ENCODE peak calls at places on chromosomes 5 and 9, in four cellular contexts. One of them, this sample, is unnamed.

GRCh38 chr5:54860321-54860720 is 125.1 kb downstream of the ESM1 start:
- DNase-seq in A549: no peak
- DNase-seq in H1: no peak
- DNase-seq in HepG2: no peak
- DNase-seq in this sample: no peak

GRCh38 chr5:77770293-77771005 is 5.7 kb downstream of the TBCA start:
- DNase-seq in A549: no peak
- DNase-seq in H1: no peak
- DNase-seq in HepG2: no peak
- DNase-seq in this sample: no peak

GRCh38 chr9:127898433-127899199 is 787 bp downstream of the ST6GALNAC6 start:
- DNase-seq in A549: no peak
- DNase-seq in H1: no peak
- DNase-seq in HepG2: peak; percentile 50
- DNase-seq in this sample: peak; percentile 65

GRCh38 chr9:95435074-95435728 is 81.6 kb downstream of the PTCH1 start:
- DNase-seq in A549: no peak
- DNase-seq in H1: no peak
- DNase-seq in HepG2: no peak
- DNase-seq in this sample: peak; percentile 56

GRCh38 chr5:9468070-9468388 is 77.8 kb downstream of the SEMA5A start:
- DNase-seq in A549: no peak
- DNase-seq in H1: no peak
- DNase-seq in HepG2: no peak
- DNase-seq in this sample: no peak

GRCh38 chr5:107444327-107444726 is 226.4 kb downstream of the EFNA5 start:
- DNase-seq in A549: no peak
- DNase-seq in H1: no peak
- DNase-seq in HepG2: no peak
- DNase-seq in this sample: no peak

GRCh38 chr9:93017621-93018020 is 40.9 kb upstream of the SUSD3 start:
- DNase-seq in A549: no peak
- DNase-seq in H1: no peak
- DNase-seq in HepG2: no peak
- DNase-seq in this sample: no peak

GRCh38 chr9:33133186-33133585 is 34.0 kb downstream of the B4GALT1 start:
- DNase-seq in A549: no peak
- DNase-seq in H1: no peak
- DNase-seq in HepG2: no peak
- DNase-seq in this sample: no peak

GRCh38 chr9:95185931-95186330 is 131.6 kb downstream of the FANCC start:
- DNase-seq in A549: no peak
- DNase-seq in H1: no peak
- DNase-seq in HepG2: no peak
- DNase-seq in this sample: no peak

GRCh38 chr5:77869115-77869798 is 93.1 kb upstream of the TBCA start:
- DNase-seq in A549: no peak
- DNase-seq in H1: no peak
- DNase-seq in HepG2: no peak
- DNase-seq in this sample: no peak

GRCh38 chr9:77017505-77017894 is 2.0 kb upstream of the FOXB2 start:
- DNase-seq in A549: no peak
- DNase-seq in H1: no peak
- DNase-seq in HepG2: no peak
- DNase-seq in this sample: no peak

GRCh38 chr9:100350188-100350587 is 2.6 kb downstream of the TEX10 start:
- DNase-seq in A549: no peak
- DNase-seq in H1: no peak
- DNase-seq in HepG2: no peak
- DNase-seq in this sample: peak; percentile 24

GRCh38 chr9:132773093-132773492 is 102.8 kb downstream of the GTF3C4 start:
- DNase-seq in A549: no peak
- DNase-seq in H1: no peak
- DNase-seq in HepG2: no peak
- DNase-seq in this sample: no peak

GRCh38 chr9:79189511-79189924 is 382.2 kb upstream of the TLE4 start:
- DNase-seq in A549: no peak
- DNase-seq in H1: no peak
- DNase-seq in HepG2: no peak
- DNase-seq in this sample: no peak

GRCh38 chr9:5186416-5187169 is 1.2 kb upstream of the INSL6 start:
- DNase-seq in A549: peak; percentile 65
- DNase-seq in H1: peak; percentile 25
- DNase-seq in HepG2: peak; percentile 56
- DNase-seq in this sample: peak; percentile 35

GRCh38 chr5:87390075-87390474 is 22.7 kb downstream of the CCNH start:
- DNase-seq in A549: no peak
- DNase-seq in H1: no peak
- DNase-seq in HepG2: no peak
- DNase-seq in this sample: no peak

GRCh38 chr5:150017606-150018005 is 17.1 kb downstream of the HMGXB3 start:
- DNase-seq in A549: no peak
- DNase-seq in H1: no peak
- DNase-seq in HepG2: no peak
- DNase-seq in this sample: no peak

DNA sequence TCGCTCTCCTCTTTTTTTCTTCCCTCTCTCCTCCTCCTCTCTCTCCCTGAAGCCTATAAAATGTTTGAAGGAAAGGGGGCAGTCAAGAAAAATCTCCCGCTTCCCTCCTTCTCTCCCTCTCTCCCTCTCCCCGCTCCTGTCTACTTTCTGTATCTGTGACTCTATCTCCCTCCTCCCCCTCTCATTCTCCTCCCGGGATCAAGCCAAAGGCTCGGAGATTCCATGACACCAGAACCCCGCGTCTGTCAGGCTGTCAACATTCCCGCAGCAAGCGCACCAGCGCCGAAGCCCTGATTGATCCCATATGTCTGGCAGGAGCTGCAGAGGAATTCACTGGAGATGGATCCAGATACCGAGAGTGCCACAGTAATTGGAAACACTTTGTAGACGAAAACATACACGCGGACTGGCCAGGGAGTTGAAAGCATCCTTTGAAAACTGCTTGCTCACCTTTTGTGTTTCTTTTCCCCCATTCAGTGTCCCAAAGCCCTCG is 268 bp upstream of the SVEP1 start:
- DNase-seq in A549: peak; percentile 16
- DNase-seq in H1: no peak
- DNase-seq in HepG2: no peak
- DNase-seq in this sample: no peak
- TF ChIP-seq RNF2 in A549: no peak
- TF ChIP-seq RNF2 in H1: no peak
- TF ChIP-seq RNF2 in HepG2: no peak
- TF ChIP-seq RNF2 in this sample: no peak

GRCh38 chr5:143447983-143448382 is 44.5 kb upstream of the NR3C1 start:
- DNase-seq in A549: no peak
- DNase-seq in H1: no peak
- DNase-seq in HepG2: no peak
- DNase-seq in this sample: no peak

GRCh38 chr5:143445726-143446125 is 42.2 kb upstream of the NR3C1 start:
- DNase-seq in A549: no peak
- DNase-seq in H1: no peak
- DNase-seq in HepG2: no peak
- DNase-seq in this sample: no peak

GRCh38 chr5:143446535-143447226 is 43.2 kb upstream of the NR3C1 start:
- DNase-seq in A549: no peak
- DNase-seq in H1: no peak
- DNase-seq in HepG2: no peak
- DNase-seq in this sample: no peak

GRCh38 chr5:143449772-143450171 is 46.3 kb upstream of the NR3C1 start:
- DNase-seq in A549: no peak
- DNase-seq in H1: no peak
- DNase-seq in HepG2: no peak
- DNase-seq in this sample: no peak

DNA sequence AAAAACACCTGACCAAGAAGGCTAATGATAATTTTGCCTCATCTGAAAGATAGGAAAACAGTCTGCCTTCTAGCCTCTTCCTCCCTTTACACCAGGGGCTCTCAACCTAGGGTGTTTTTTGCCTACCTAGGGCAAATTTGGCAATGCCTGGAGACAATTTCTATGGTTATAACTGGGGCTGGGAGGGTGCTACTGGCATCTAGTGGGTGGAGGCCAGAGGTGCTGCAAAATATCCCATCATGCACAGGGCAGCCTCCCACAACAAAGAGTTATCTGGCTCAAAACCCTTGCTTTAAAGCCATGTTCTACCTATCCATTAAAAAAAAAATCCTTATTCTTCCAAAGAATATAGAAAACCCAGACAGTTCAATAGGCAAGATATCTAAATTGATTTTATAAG is 45.0 kb upstream of the NR3C1 start:
- DNase-seq in A549: no peak
- DNase-seq in H1: no peak
- DNase-seq in HepG2: no peak
- DNase-seq in this sample: no peak
- TF ChIP-seq RNF2 in A549: no peak
- TF ChIP-seq RNF2 in H1: no peak
- TF ChIP-seq RNF2 in HepG2: no peak
- TF ChIP-seq RNF2 in this sample: no peak

GRCh38 chr9:2060425-2060824 is 45.3 kb downstream of the SMARCA2 start:
- DNase-seq in A549: no peak
- DNase-seq in H1: no peak
- DNase-seq in HepG2: no peak
- DNase-seq in this sample: no peak
- TF ChIP-seq RNF2 in A549: no peak
- TF ChIP-seq RNF2 in H1: no peak
- TF ChIP-seq RNF2 in HepG2: no peak
- TF ChIP-seq RNF2 in this sample: no peak

DNA sequence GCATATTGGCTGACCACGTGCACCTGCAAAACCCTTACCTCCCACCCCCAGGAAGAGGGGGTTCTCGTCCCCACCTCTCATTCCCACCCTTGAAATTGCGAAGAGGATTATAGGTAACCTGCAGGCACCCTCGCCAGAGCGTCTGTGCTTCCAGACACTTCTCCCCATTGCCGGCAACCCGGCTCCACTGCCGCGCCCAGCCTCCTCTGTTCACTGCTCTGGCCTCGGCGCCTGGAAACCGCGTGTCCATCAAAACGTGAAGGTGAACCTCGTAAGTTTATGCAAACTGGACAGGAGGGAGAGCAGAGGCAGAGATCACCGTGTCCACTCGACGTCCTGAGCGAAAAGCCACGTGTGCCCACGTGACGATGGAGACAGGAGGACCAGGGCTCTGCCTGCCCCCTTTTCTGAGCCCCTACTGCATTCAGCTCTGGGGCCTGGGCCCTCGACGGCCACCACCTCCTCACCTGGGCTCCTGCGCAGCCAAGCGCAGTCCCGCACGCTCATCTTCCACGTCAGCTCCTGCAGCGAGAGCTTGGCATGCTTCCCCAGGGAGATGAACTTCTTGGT is 1.9 kb downstream of the TERT start:
- DNase-seq in A549: no peak
- DNase-seq in H1: no peak
- DNase-seq in HepG2: no peak
- DNase-seq in this sample: no peak
- TF ChIP-seq RNF2 in A549: no peak
- TF ChIP-seq RNF2 in H1: no peak
- TF ChIP-seq RNF2 in HepG2: no peak
- TF ChIP-seq RNF2 in this sample: no peak

GRCh38 chr5:126462239-126463014 is 39.2 kb downstream of the GRAMD2B start:
- DNase-seq in A549: no peak
- DNase-seq in H1: no peak
- DNase-seq in HepG2: no peak
- DNase-seq in this sample: no peak
- TF ChIP-seq RNF2 in A549: no peak
- TF ChIP-seq RNF2 in H1: no peak
- TF ChIP-seq RNF2 in HepG2: no peak
- TF ChIP-seq RNF2 in this sample: no peak

GRCh38 chr5:172641359-172642045 is 439 bp downstream of the NEURL1B start:
- DNase-seq in A549: peak; percentile 38
- DNase-seq in H1: no peak
- DNase-seq in HepG2: no peak
- DNase-seq in this sample: no peak
- TF ChIP-seq RNF2 in A549: no peak
- TF ChIP-seq RNF2 in H1: no peak
- TF ChIP-seq RNF2 in HepG2: no peak
- TF ChIP-seq RNF2 in this sample: no peak

DNA sequence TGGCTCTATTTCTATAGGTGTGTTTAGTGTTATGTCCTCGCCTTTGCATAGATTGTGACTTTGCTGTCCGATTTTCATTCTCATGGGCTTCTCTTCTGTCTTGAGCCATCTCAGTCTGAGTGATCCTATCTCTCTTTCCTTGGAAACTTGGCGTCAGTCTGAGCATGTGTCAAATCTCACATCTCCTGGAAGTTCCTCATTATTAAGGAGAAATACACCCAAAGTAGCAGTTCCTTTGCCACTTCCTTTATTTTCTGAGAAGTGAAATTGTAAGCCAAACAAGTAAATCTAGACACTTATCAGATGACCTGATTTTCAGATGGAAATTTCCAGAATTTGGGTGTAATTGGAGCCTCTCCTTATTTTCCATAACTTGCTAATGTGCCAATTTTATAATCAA is 126.9 kb upstream of the ANKH start:
- DNase-seq in A549: no peak
- DNase-seq in H1: no peak
- DNase-seq in HepG2: no peak
- DNase-seq in this sample: no peak
- TF ChIP-seq RNF2 in A549: no peak
- TF ChIP-seq RNF2 in H1: no peak
- TF ChIP-seq RNF2 in HepG2: no peak
- TF ChIP-seq RNF2 in this sample: no peak

GRCh38 chr5:135308752-135309151 is 90.3 kb downstream of the MACROH2A1 start:
- DNase-seq in A549: no peak
- DNase-seq in H1: no peak
- DNase-seq in HepG2: peak; percentile 78
- DNase-seq in this sample: no peak
- TF ChIP-seq RNF2 in A549: no peak
- TF ChIP-seq RNF2 in H1: no peak
- TF ChIP-seq RNF2 in HepG2: no peak
- TF ChIP-seq RNF2 in this sample: no peak

This sample was measured in K562.